ENCODE peak calls at places on chromosome 9, in five cellular contexts. One of them, this sample, is unnamed.

GRCh38 chr9:110880123-110880522 is 158.1 kb downstream of the LPAR1 start:
- DNase-seq in GM12878: no peak
- DNase-seq in uterus: no peak
- DNase-seq in IMR-90: peak
- DNase-seq in H1: no peak
- DNase-seq in this sample: no peak

GRCh38 chr9:20838218-20838617 is 154.2 kb downstream of the FOCAD start:
- DNase-seq in GM12878: no peak
- DNase-seq in uterus: no peak
- DNase-seq in H1: no peak
- DNase-seq in IMR-90: peak
- DNase-seq in this sample: no peak

GRCh38 chr9:33939924-33940874 is 108.5 kb downstream of the UBAP2 start:
- DNase-seq in H1: no peak
- DNase-seq in uterus: no peak
- DNase-seq in IMR-90: no peak
- DNase-seq in GM12878: no peak
- DNase-seq in this sample: no peak

GRCh38 chr9:95027914-95028854 is 289.3 kb downstream of the FANCC start:
- DNase-seq in GM12878: no peak
- DNase-seq in uterus: no peak
- DNase-seq in IMR-90: no peak
- DNase-seq in H1: no peak
- DNase-seq in this sample: no peak

GRCh38 chr9:103068666-103069207 is 73.6 kb downstream of the CYLC2 start:
- DNase-seq in IMR-90: no peak
- DNase-seq in uterus: no peak
- DNase-seq in H1: no peak
- DNase-seq in GM12878: no peak
- DNase-seq in this sample: no peak

GRCh38 chr9:72932669-72933068 is 20.2 kb downstream of the ALDH1A1 start:
- DNase-seq in GM12878: no peak
- DNase-seq in IMR-90: no peak
- DNase-seq in uterus: no peak
- DNase-seq in H1: no peak
- DNase-seq in this sample: no peak

GRCh38 chr9:71403106-71403505 is 281.7 kb upstream of the TRPM3 start:
- DNase-seq in H1: no peak
- DNase-seq in uterus: no peak
- DNase-seq in IMR-90: no peak
- DNase-seq in GM12878: no peak
- DNase-seq in this sample: no peak

GRCh38 chr9:123111977-123112869 is 78.8 kb downstream of the GPR21 start:
- DNase-seq in uterus: no peak
- DNase-seq in GM12878: no peak
- DNase-seq in H1: no peak
- DNase-seq in IMR-90: no peak
- DNase-seq in this sample: peak

GRCh38 chr9:75812139-75812538 is 78.3 kb upstream of the PCSK5 start:
- DNase-seq in uterus: no peak
- DNase-seq in GM12878: no peak
- DNase-seq in H1: no peak
- DNase-seq in IMR-90: no peak
- DNase-seq in this sample: no peak

GRCh38 chr9:123318961-123319421 is 37.0 kb upstream of the CRB2 start:
- DNase-seq in IMR-90: no peak
- DNase-seq in GM12878: no peak
- DNase-seq in uterus: peak
- DNase-seq in H1: no peak
- DNase-seq in this sample: no peak

GRCh38 chr9:109307380-109308240 is 13.2 kb downstream of the EPB41L4B start:
- DNase-seq in GM12878: no peak
- DNase-seq in H1: no peak
- DNase-seq in uterus: no peak
- DNase-seq in IMR-90: no peak
- DNase-seq in this sample: no peak

GRCh38 chr9:14323969-14324366 is 10.0 kb upstream of the NFIB start:
- DNase-seq in GM12878: no peak
- DNase-seq in H1: no peak
- DNase-seq in IMR-90: no peak
- DNase-seq in uterus: no peak
- DNase-seq in this sample: no peak

GRCh38 chr9:14616188-14616982 is 76.8 kb downstream of the ZDHHC21 start:
- DNase-seq in GM12878: no peak
- DNase-seq in IMR-90: peak
- DNase-seq in uterus: no peak
- DNase-seq in H1: no peak
- DNase-seq in this sample: no peak

GRCh38 chr9:20561542-20561941 is 60.8 kb downstream of the MLLT3 start:
- DNase-seq in H1: no peak
- DNase-seq in uterus: no peak
- DNase-seq in GM12878: no peak
- DNase-seq in IMR-90: no peak
- DNase-seq in this sample: no peak

GRCh38 chr9:78112004-78112403 is 80.4 kb upstream of the GNAQ start:
- DNase-seq in GM12878: no peak
- DNase-seq in uterus: no peak
- DNase-seq in IMR-90: no peak
- DNase-seq in H1: no peak
- DNase-seq in this sample: no peak

GRCh38 chr9:78114581-78114980 is 83.0 kb upstream of the GNAQ start:
- DNase-seq in H1: no peak
- DNase-seq in GM12878: no peak
- DNase-seq in uterus: no peak
- DNase-seq in IMR-90: no peak
- DNase-seq in this sample: no peak

GRCh38 chr9:78118742-78119473 is 87.3 kb upstream of the GNAQ start:
- DNase-seq in H1: no peak
- DNase-seq in uterus: no peak
- DNase-seq in GM12878: peak
- DNase-seq in IMR-90: peak
- DNase-seq in this sample: no peak

GRCh38 chr9:78109075-78109474 is 77.5 kb upstream of the GNAQ start:
- DNase-seq in IMR-90: no peak
- DNase-seq in uterus: no peak
- DNase-seq in GM12878: no peak
- DNase-seq in H1: no peak
- DNase-seq in this sample: no peak

GRCh38 chr9:78115073-78115472 is 83.5 kb upstream of the GNAQ start:
- DNase-seq in uterus: no peak
- DNase-seq in GM12878: no peak
- DNase-seq in IMR-90: no peak
- DNase-seq in H1: no peak
- DNase-seq in this sample: no peak
- TF ChIP-seq CTCF in uterus: no peak
- TF ChIP-seq CTCF in GM12878: peak
- TF ChIP-seq CTCF in IMR-90: peak
- TF ChIP-seq CTCF in H1: peak
- TF ChIP-seq CTCF in this sample: no peak

GRCh38 chr9:36037580-36038169 is 962 bp downstream of the RECK start:
- DNase-seq in H1: no peak
- DNase-seq in IMR-90: no peak
- DNase-seq in uterus: no peak
- DNase-seq in GM12878: no peak
- DNase-seq in this sample: no peak

GRCh38 chr9:36036253-36036779 is 397 bp upstream of the RECK start:
- DNase-seq in GM12878: no peak
- DNase-seq in H1: no peak
- DNase-seq in IMR-90: no peak
- DNase-seq in uterus: no peak
- DNase-seq in this sample: no peak

GRCh38 chr9:36039121-36039520 is 2.4 kb downstream of the RECK start:
- DNase-seq in GM12878: no peak
- DNase-seq in uterus: no peak
- DNase-seq in IMR-90: no peak
- DNase-seq in H1: no peak
- DNase-seq in this sample: no peak

GRCh38 chr9:36034911-36035490 is 1.7 kb upstream of the RECK start:
- DNase-seq in uterus: no peak
- DNase-seq in IMR-90: peak
- DNase-seq in GM12878: no peak
- DNase-seq in H1: no peak
- DNase-seq in this sample: no peak

GRCh38 chr9:36036780-36037579 is at the start of gene RECK:
- DNase-seq in IMR-90: peak
- DNase-seq in H1: peak
- DNase-seq in GM12878: no peak
- DNase-seq in uterus: peak
- DNase-seq in this sample: peak
- TF ChIP-seq POLR2A in IMR-90: peak
- TF ChIP-seq POLR2A in H1: peak
- TF ChIP-seq POLR2A in GM12878: peak
- TF ChIP-seq POLR2A in uterus: peak
- TF ChIP-seq POLR2A in this sample: peak

GRCh38 chr9:5608298-5609254 is 20.3 kb upstream of the RIC1 start:
- DNase-seq in IMR-90: no peak
- DNase-seq in GM12878: no peak
- DNase-seq in H1: no peak
- DNase-seq in uterus: no peak
- DNase-seq in this sample: no peak
- H3K4me3 ChIP-seq in IMR-90: no peak
- H3K4me3 ChIP-seq in GM12878: peak
- H3K4me3 ChIP-seq in H1: no peak
- H3K4me3 ChIP-seq in uterus: peak
- H3K4me3 ChIP-seq in this sample: peak

GRCh38 chr9:124839612-124840299 is 13.5 kb upstream of the WDR38 start:
- DNase-seq in IMR-90: peak
- DNase-seq in GM12878: no peak
- DNase-seq in H1: no peak
- DNase-seq in uterus: no peak
- DNase-seq in this sample: no peak
- TF ChIP-seq CTCF in IMR-90: peak
- TF ChIP-seq CTCF in GM12878: peak
- TF ChIP-seq CTCF in H1: peak
- TF ChIP-seq CTCF in uterus: no peak
- TF ChIP-seq CTCF in this sample: peak

GRCh38 chr9:125749287-125749935 is 2.2 kb downstream of the PBX3 start:
- DNase-seq in IMR-90: no peak
- DNase-seq in GM12878: no peak
- DNase-seq in uterus: no peak
- DNase-seq in H1: no peak
- DNase-seq in this sample: no peak

GRCh38 chr9:125746774-125747052 is 460 bp upstream of the PBX3 start:
- DNase-seq in IMR-90: no peak
- DNase-seq in GM12878: no peak
- DNase-seq in H1: no peak
- DNase-seq in uterus: no peak
- DNase-seq in this sample: no peak

GRCh38 chr9:125747053-125747764 is at the start of gene PBX3:
- DNase-seq in IMR-90: no peak
- DNase-seq in uterus: peak
- DNase-seq in GM12878: no peak
- DNase-seq in H1: no peak
- DNase-seq in this sample: peak

GRCh38 chr9:125748511-125749099 is 1.4 kb downstream of the PBX3 start:
- DNase-seq in IMR-90: no peak
- DNase-seq in GM12878: no peak
- DNase-seq in uterus: no peak
- DNase-seq in H1: no peak
- DNase-seq in this sample: no peak

GRCh38 chr9:125747765-125748510 is 765 bp downstream of the PBX3 start:
- DNase-seq in uterus: peak
- DNase-seq in GM12878: no peak
- DNase-seq in H1: no peak
- DNase-seq in IMR-90: no peak
- DNase-seq in this sample: no peak
- TF ChIP-seq POLR2A in uterus: no peak
- TF ChIP-seq POLR2A in GM12878: peak
- TF ChIP-seq POLR2A in H1: no peak
- TF ChIP-seq POLR2A in IMR-90: no peak
- TF ChIP-seq POLR2A in this sample: peak

This sample was measured in adrenal gland.